ENCODE peak calls at places on chromosome 12, in four cellular contexts. O is K562, P is HepG2, C is GM12878. R is an unnamed sample.

GRCh38 chr12:26195641-26196423 is 459 bp downstream of the SSPN start:
- DNase-seq in O (no peak), P (no peak), C (no peak), R (peak; percentile 46)

GRCh38 chr12:55931317-55931779 is 386 bp downstream of the DGKA start:
- DNase-seq in O (peak; percentile 32), P (no peak), C (no peak), R (no peak)

GRCh38 chr12:34400423-34400881 is 378.2 kb downstream of the ALG10 start:
- DNase-seq in O (peak; percentile 0), P (no peak), C (no peak), R (peak; percentile 0)

GRCh38 chr12:79183003-79183402 is 318.4 kb downstream of the SYT1 start:
- DNase-seq in O (no peak), P (no peak), C (no peak), R (no peak)

GRCh38 chr12:119574255-119574654 is 19.3 kb upstream of the TMEM233 start:
- DNase-seq in O (no peak), P (no peak), C (no peak), R (no peak)

GRCh38 chr12:1575799-1576401 is 18.5 kb downstream of the FBXL14 start:
- DNase-seq in O (no peak), P (no peak), C (no peak), R (no peak)

GRCh38 chr12:30997685-30998440 is 71.3 kb downstream of the TSPAN11 start:
- DNase-seq in O (no peak), P (peak; percentile 8), C (no peak), R (no peak)

GRCh38 chr12:21764063-21764462 is 10.4 kb downstream of the KCNJ8 start:
- DNase-seq in O (no peak), P (no peak), C (no peak), R (no peak)

GRCh38 chr12:96383991-96384390 is 16.2 kb downstream of the CDK17 start:
- DNase-seq in O (no peak), P (no peak), C (no peak), R (no peak)

GRCh38 chr12:41365653-41366131 is 177.6 kb downstream of the PDZRN4 start:
- DNase-seq in O (no peak), P (no peak), C (no peak), R (peak; percentile 43)
- TF ChIP-seq FOXK2 in O (no peak), P (no peak), C (no peak), R (no peak)

GRCh38 chr12:38502420-38502819 is 185.8 kb downstream of the ALG10B start:
- DNase-seq in O (no peak), P (no peak), C (no peak), R (no peak)

GRCh38 chr12:38507839-38508238 is 191.3 kb downstream of the ALG10B start:
- DNase-seq in O (no peak), P (no peak), C (no peak), R (no peak)

GRCh38 chr12:38508246-38508645 is 191.7 kb downstream of the ALG10B start:
- DNase-seq in O (no peak), P (no peak), C (no peak), R (no peak)
- TF ChIP-seq BHLHE40 in O (no peak), P (no peak), C (no peak), R (no peak)

DNA sequence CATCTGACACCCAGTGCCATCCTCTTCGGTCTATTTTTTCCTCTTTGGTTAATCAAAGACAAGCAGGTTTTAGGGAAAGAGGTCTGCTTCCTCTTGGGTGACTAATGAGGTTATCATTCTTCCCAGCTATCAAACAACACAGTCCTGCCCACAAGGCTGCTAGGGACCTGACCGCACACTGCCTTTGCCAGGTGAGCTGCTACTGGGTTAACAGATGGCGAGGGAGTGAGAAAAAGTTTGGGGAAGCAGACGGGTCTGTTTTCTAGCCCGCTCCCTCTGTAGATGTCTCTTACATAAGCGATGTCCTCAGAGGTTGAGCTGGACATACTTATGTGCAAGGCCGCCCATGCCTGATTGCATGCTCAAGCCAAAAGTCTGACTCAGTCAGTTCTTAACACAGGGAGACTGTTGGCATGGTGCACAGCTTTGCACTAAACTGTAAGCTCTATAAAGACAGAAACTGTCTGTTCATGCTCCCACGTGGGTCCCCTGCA is 94.1 kb downstream of the SLC15A4 start:
- DNase-seq in O (no peak), P (peak; percentile 5), C (no peak), R (no peak)
- TF ChIP-seq FOXK2 in O (no peak), P (no peak), C (no peak), R (no peak)

GRCh38 chr12:107580750-107581529 is 104.7 kb upstream of the PWP1 start:
- DNase-seq in O (no peak), P (no peak), C (no peak), R (no peak)
- TF ChIP-seq BHLHE40 in O (no peak), P (no peak), C (no peak), R (no peak)

GRCh38 chr12:7934153-7934552 is 1.8 kb downstream of the SLC2A3 start:
- DNase-seq in O (peak; percentile 20), P (no peak), C (no peak), R (no peak)

GRCh38 chr12:7935464-7935772 is 569 bp downstream of the SLC2A3 start:
- DNase-seq in O (no peak), P (no peak), C (no peak), R (no peak)

GRCh38 chr12:7937867-7938506 is 2.0 kb upstream of the SLC2A3 start:
- DNase-seq in O (peak; percentile 53), P (no peak), C (no peak), R (no peak)

GRCh38 chr12:7934560-7935463 is 1.2 kb downstream of the SLC2A3 start:
- DNase-seq in O (no peak), P (no peak), C (no peak), R (no peak)

DNA sequence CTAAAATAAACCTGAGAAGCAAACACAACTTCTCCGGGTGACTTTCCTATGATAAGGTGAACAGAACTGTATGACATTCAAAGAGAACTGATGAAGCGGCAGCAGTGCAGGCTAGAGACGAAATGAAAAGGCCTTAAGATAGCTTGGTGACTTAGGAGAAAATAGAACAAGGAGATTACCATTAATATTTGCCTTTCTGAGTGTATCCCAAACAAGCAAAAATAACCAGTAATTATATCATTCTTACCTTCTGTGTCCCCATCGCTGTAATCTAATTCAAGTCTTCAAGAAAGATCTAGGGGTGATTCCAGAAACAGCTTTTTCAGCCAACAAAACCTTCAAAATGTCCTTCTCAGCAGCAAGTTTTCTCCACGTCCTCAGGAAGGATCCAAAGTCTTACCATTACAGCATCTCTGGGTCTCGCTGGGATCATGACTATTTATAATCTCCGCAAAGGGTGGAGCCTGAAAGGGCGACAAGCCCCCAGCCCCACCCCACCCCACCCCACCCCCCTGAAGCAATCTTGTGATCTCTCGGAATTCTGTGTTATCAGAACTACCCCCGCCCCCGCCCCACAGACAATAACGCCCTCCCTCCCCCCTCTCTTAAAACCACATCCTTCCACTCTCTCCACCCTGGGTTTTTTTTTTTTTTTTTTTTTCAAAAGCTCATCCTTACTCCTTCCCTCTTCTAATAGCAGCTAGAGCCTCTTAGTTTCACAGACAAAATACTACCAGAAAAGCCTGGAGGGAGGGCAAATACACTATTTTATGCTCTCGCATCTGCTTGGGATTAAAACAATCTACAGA is at the start of gene SLC2A3:
- DNase-seq in O (peak; percentile 89), P (peak; percentile 84), C (peak; percentile 65), R (peak; percentile 13)
- TF ChIP-seq FOXK2 in O (no peak), P (no peak), C (no peak), R (no peak)

GRCh38 chr12:14993537-14994266 is 20.9 kb downstream of the PDE6H start:
- DNase-seq in O (no peak), P (no peak), C (no peak), R (no peak)
- TF ChIP-seq BHLHE40 in O (no peak), P (no peak), C (no peak), R (no peak)

GRCh38 chr12:11623382-11623781 is 26.1 kb upstream of the ETV6 start:
- DNase-seq in O (no peak), P (peak; percentile 58), C (no peak), R (no peak)
- TF ChIP-seq FOXK2 in O (no peak), P (no peak), C (no peak), R (no peak)